ENCODE peak calls at places on chromosomes 12 and 14, in four cellular contexts. One of them, this sample, is unnamed.

GRCh38 chr12:109779382-109779781 is 53.8 kb downstream of the TRPV4 start:
- DNase-seq in retinal pigment epithelial cell: no peak
- DNase-seq in SK-N-SH: no peak
- DNase-seq in aorta: no peak
- DNase-seq in this sample: no peak

GRCh38 chr12:29796823-29797263 is 13.1 kb upstream of the TMTC1 start:
- DNase-seq in SK-N-SH: no peak
- DNase-seq in aorta: no peak
- DNase-seq in retinal pigment epithelial cell: peak
- DNase-seq in this sample: peak

GRCh38 chr14:90398315-90398811 is 1.5 kb downstream of the CALM1 start:
- DNase-seq in SK-N-SH: peak
- DNase-seq in retinal pigment epithelial cell: no peak
- DNase-seq in aorta: peak
- DNase-seq in this sample: peak

GRCh38 chr12:42886160-42886559 is 296.6 kb upstream of the PRICKLE1 start:
- DNase-seq in aorta: no peak
- DNase-seq in SK-N-SH: no peak
- DNase-seq in retinal pigment epithelial cell: no peak
- DNase-seq in this sample: no peak

GRCh38 chr12:76180401-76181277 is 96.2 kb upstream of the NAP1L1 start:
- DNase-seq in aorta: no peak
- DNase-seq in SK-N-SH: no peak
- DNase-seq in retinal pigment epithelial cell: no peak
- DNase-seq in this sample: no peak

GRCh38 chr14:50469982-50470381 is 62.4 kb downstream of the MAP4K5 start:
- DNase-seq in aorta: no peak
- DNase-seq in retinal pigment epithelial cell: no peak
- DNase-seq in SK-N-SH: no peak
- DNase-seq in this sample: no peak

GRCh38 chr12:54045868-54046529 is 7.6 kb upstream of the HOXC4 start:
- DNase-seq in aorta: no peak
- DNase-seq in retinal pigment epithelial cell: no peak
- DNase-seq in SK-N-SH: no peak
- DNase-seq in this sample: no peak

GRCh38 chr12:94870511-94870910 is 133.0 kb downstream of the NDUFA12 start:
- DNase-seq in retinal pigment epithelial cell: no peak
- DNase-seq in SK-N-SH: no peak
- DNase-seq in aorta: no peak
- DNase-seq in this sample: no peak

GRCh38 chr14:105918496-105919262 is 392.3 kb downstream of the TMEM121 start:
- DNase-seq in SK-N-SH: no peak
- DNase-seq in retinal pigment epithelial cell: no peak
- DNase-seq in aorta: peak
- DNase-seq in this sample: no peak

GRCh38 chr12:131007031-131007793 is 53.5 kb downstream of the ADGRD1 start:
- DNase-seq in retinal pigment epithelial cell: no peak
- DNase-seq in aorta: no peak
- DNase-seq in SK-N-SH: peak
- DNase-seq in this sample: no peak

GRCh38 chr14:61475316-61475715 is 153.9 kb downstream of the PRKCH start:
- DNase-seq in SK-N-SH: no peak
- DNase-seq in aorta: no peak
- DNase-seq in retinal pigment epithelial cell: no peak
- DNase-seq in this sample: peak
- H3K4me3 ChIP-seq in SK-N-SH: no peak
- H3K4me3 ChIP-seq in aorta: no peak
- H3K4me3 ChIP-seq in retinal pigment epithelial cell: no peak
- H3K4me3 ChIP-seq in this sample: no peak

GRCh38 chr12:133057446-133057845 is 20.1 kb downstream of the ZNF84 start:
- DNase-seq in retinal pigment epithelial cell: no peak
- DNase-seq in aorta: no peak
- DNase-seq in SK-N-SH: no peak
- DNase-seq in this sample: no peak

GRCh38 chr12:133063556-133063955 is 17.2 kb upstream of the ZNF140 start:
- DNase-seq in retinal pigment epithelial cell: no peak
- DNase-seq in SK-N-SH: no peak
- DNase-seq in aorta: no peak
- DNase-seq in this sample: no peak

GRCh38 chr12:133061954-133062353 is 18.8 kb upstream of the ZNF140 start:
- DNase-seq in SK-N-SH: no peak
- DNase-seq in retinal pigment epithelial cell: no peak
- DNase-seq in aorta: no peak
- DNase-seq in this sample: no peak

GRCh38 chr12:133058203-133059125 is 21.2 kb downstream of the ZNF84 start:
- DNase-seq in aorta: no peak
- DNase-seq in retinal pigment epithelial cell: no peak
- DNase-seq in SK-N-SH: no peak
- DNase-seq in this sample: no peak
- H3K4me3 ChIP-seq in aorta: no peak
- H3K4me3 ChIP-seq in retinal pigment epithelial cell: no peak
- H3K4me3 ChIP-seq in SK-N-SH: no peak
- H3K4me3 ChIP-seq in this sample: no peak

DNA sequence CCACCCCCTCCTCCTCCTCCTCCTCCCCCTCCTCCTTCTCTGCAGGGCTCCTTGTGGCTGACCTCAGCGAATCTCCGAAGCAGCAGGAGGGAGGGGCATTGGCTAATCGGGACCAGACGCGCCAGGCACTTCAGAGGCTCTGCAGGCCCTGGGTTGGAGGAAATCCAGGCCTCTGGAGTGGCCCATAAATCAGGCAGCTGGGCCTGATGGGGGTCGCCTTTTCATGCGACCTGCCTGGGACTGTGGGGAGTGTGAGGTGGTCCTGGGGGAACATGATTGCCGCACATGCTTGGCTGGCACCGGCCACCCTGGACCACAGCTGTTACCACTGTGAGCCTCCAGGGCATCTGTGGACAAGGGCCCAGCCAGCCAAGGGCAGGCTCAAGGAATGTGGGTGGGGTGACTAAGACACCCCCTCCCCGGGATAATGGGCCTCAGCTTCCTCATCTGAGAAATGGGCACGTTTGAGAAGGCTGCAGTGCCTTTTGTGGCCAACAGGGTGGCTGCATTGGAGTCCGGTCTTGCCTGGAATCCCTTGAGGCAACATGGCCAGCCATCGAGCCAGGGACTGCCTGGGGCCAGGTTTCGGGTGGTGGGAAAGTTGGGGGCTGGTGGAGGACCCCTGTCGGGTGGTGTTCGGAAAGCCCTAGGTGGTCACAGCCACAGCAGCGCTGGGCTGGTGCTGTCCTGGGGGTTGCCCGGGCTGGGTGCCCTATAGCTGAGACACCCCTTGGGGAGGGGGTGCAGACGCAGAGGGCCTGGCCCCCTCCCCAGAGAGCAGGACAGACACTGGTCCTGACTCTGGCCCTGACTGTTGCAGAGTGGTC is 12.0 kb downstream of the KIF26A start:
- DNase-seq in SK-N-SH: peak
- DNase-seq in aorta: no peak
- DNase-seq in retinal pigment epithelial cell: peak
- DNase-seq in this sample: peak
- H3K4me3 ChIP-seq in SK-N-SH: no peak
- H3K4me3 ChIP-seq in aorta: no peak
- H3K4me3 ChIP-seq in retinal pigment epithelial cell: no peak
- H3K4me3 ChIP-seq in this sample: no peak

GRCh38 chr12:3697311-3697870 is 55.5 kb downstream of the CRACR2A start:
- DNase-seq in aorta: no peak
- DNase-seq in retinal pigment epithelial cell: no peak
- DNase-seq in SK-N-SH: no peak
- DNase-seq in this sample: no peak

GRCh38 chr12:3704512-3705348 is 48.2 kb downstream of the CRACR2A start:
- DNase-seq in aorta: no peak
- DNase-seq in SK-N-SH: no peak
- DNase-seq in retinal pigment epithelial cell: no peak
- DNase-seq in this sample: peak

GRCh38 chr12:3698218-3698974 is 54.5 kb downstream of the CRACR2A start:
- DNase-seq in aorta: no peak
- DNase-seq in SK-N-SH: peak
- DNase-seq in retinal pigment epithelial cell: no peak
- DNase-seq in this sample: peak

GRCh38 chr12:3705349-3705675 is 47.6 kb downstream of the CRACR2A start:
- DNase-seq in aorta: no peak
- DNase-seq in retinal pigment epithelial cell: no peak
- DNase-seq in SK-N-SH: no peak
- DNase-seq in this sample: no peak

GRCh38 chr12:3700861-3701260 is 52.0 kb downstream of the CRACR2A start:
- DNase-seq in aorta: no peak
- DNase-seq in SK-N-SH: no peak
- DNase-seq in retinal pigment epithelial cell: no peak
- DNase-seq in this sample: no peak
- H3K4me3 ChIP-seq in aorta: no peak
- H3K4me3 ChIP-seq in SK-N-SH: no peak
- H3K4me3 ChIP-seq in retinal pigment epithelial cell: no peak
- H3K4me3 ChIP-seq in this sample: no peak

GRCh38 chr12:123269980-123270379 is 1.7 kb downstream of the CDK2AP1 start:
- DNase-seq in aorta: peak
- DNase-seq in retinal pigment epithelial cell: no peak
- DNase-seq in SK-N-SH: peak
- DNase-seq in this sample: no peak

GRCh38 chr12:123267991-123268843 is 3.4 kb downstream of the CDK2AP1 start:
- DNase-seq in SK-N-SH: peak
- DNase-seq in aorta: peak
- DNase-seq in retinal pigment epithelial cell: no peak
- DNase-seq in this sample: no peak

GRCh38 chr12:123267335-123267920 is 4.2 kb downstream of the CDK2AP1 start:
- DNase-seq in retinal pigment epithelial cell: no peak
- DNase-seq in aorta: no peak
- DNase-seq in SK-N-SH: peak
- DNase-seq in this sample: no peak

GRCh38 chr12:123269395-123269892 is 2.2 kb downstream of the CDK2AP1 start:
- DNase-seq in retinal pigment epithelial cell: peak
- DNase-seq in aorta: peak
- DNase-seq in SK-N-SH: peak
- DNase-seq in this sample: peak

DNA sequence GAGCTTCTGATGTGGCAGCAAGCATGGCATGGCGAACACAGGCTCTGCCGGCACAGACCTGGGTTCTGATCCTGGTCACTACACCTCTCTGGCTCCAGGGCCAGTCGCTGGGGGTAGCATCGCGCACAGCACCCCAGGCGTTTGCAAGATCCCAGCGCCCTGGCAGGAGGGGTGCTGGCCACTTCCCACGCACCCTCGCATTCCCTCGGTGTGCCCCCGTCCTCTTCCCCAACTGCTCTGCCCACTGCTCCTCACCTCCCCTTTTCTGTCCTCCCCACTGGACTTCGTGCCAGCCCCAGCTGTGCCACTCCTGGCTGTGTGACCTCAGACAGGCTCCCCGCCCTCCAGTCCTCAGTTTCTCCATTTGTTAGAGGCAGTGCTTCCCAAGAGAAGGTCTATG is 2.8 kb downstream of the CDK2AP1 start:
- DNase-seq in SK-N-SH: peak
- DNase-seq in retinal pigment epithelial cell: no peak
- DNase-seq in aorta: peak
- DNase-seq in this sample: no peak
- H3K4me3 ChIP-seq in SK-N-SH: peak
- H3K4me3 ChIP-seq in retinal pigment epithelial cell: peak
- H3K4me3 ChIP-seq in aorta: no peak
- H3K4me3 ChIP-seq in this sample: no peak

GRCh38 chr12:15808250-15808971 is 19.2 kb upstream of the EPS8 start:
- DNase-seq in SK-N-SH: no peak
- DNase-seq in aorta: no peak
- DNase-seq in retinal pigment epithelial cell: no peak
- DNase-seq in this sample: no peak

GRCh38 chr12:15806826-15807225 is 17.6 kb upstream of the EPS8 start:
- DNase-seq in aorta: no peak
- DNase-seq in SK-N-SH: peak
- DNase-seq in retinal pigment epithelial cell: no peak
- DNase-seq in this sample: no peak

GRCh38 chr12:15815730-15816129 is 26.5 kb upstream of the EPS8 start:
- DNase-seq in aorta: no peak
- DNase-seq in retinal pigment epithelial cell: no peak
- DNase-seq in SK-N-SH: no peak
- DNase-seq in this sample: no peak

GRCh38 chr12:15811192-15812127 is 22.3 kb upstream of the EPS8 start:
- DNase-seq in SK-N-SH: no peak
- DNase-seq in retinal pigment epithelial cell: no peak
- DNase-seq in aorta: no peak
- DNase-seq in this sample: no peak
- H3K4me3 ChIP-seq in SK-N-SH: no peak
- H3K4me3 ChIP-seq in retinal pigment epithelial cell: no peak
- H3K4me3 ChIP-seq in aorta: no peak
- H3K4me3 ChIP-seq in this sample: no peak

This sample was measured in cardiac muscle cell.